ENCODE peak calls at places on chromosomes 13 and 19, in nine cellular contexts. O is PC-3; W is central memory CD8-positive, alpha-beta T cell; V is right cardiac atrium; F is stimulated activated naive CD8-positive, alpha-beta T cell treated with anti-CD3 and anti-CD28 coated beads, Interleukin-15, amount 100 ng/mL, for 72 hours; B is activated T-cell treated with anti-CD3 and anti-CD28 coated beads, Interleukin-2, amount 50 U/mL, for 72 hours; I is T-cell; J is activated CD4-positive, alpha-beta T cell treated with anti-CD3 and anti-CD28 coated beads for 36 hours; C is aorta. K is an unnamed sample.

GRCh38 chr19:33385956-33386355 is 12.4 kb downstream of the CEBPG start:
- ATAC-seq in F (no peak), V (no peak), W (no peak), B (no peak), O (no peak), C (no peak), J (no peak), I (no peak), K (no peak)

GRCh38 chr13:77353980-77354379 is 27.1 kb upstream of the MYCBP2 start:
- ATAC-seq in J (no peak), V (no peak), O (no peak), F (no peak), B (no peak), W (no peak), I (no peak), C (no peak), K (peak; percentile 69)

GRCh38 chr13:82364525-82364924 is 1517.7 kb downstream of the SLITRK1 start:
- ATAC-seq in C (no peak), F (no peak), B (no peak), W (no peak), I (no peak), V (no peak), O (no peak), J (no peak), K (no peak)

GRCh38 chr13:79108914-79109643 is 297.0 kb downstream of the RBM26 start:
- ATAC-seq in I (no peak), C (no peak), F (no peak), W (no peak), O (no peak), J (no peak), B (no peak), V (no peak), K (no peak)

GRCh38 chr19:13557756-13558398 is 51.6 kb upstream of the CACNA1A start:
- ATAC-seq in V (no peak), I (no peak), O (no peak), B (no peak), C (no peak), F (no peak), J (peak; percentile 51), W (no peak), K (no peak)

GRCh38 chr13:109790951-109791605 is 4.7 kb upstream of the IRS2 start:
- ATAC-seq in W (no peak), C (no peak), V (no peak), O (no peak), J (no peak), I (no peak), B (no peak), F (no peak), K (no peak)

GRCh38 chr13:46559272-46559805 is 6.4 kb downstream of the LRCH1 start:
- ATAC-seq in V (no peak), O (peak; percentile 40), I (no peak), C (no peak), J (no peak), B (no peak), W (no peak), F (no peak), K (no peak)

GRCh38 chr19:31725051-31725450 is 375.8 kb upstream of the TSHZ3 start:
- ATAC-seq in O (no peak), F (no peak), V (no peak), W (no peak), I (no peak), J (no peak), B (no peak), C (no peak), K (no peak)

GRCh38 chr19:15368051-15368632 is 11.4 kb downstream of the AKAP8 start:
- ATAC-seq in W (no peak), V (peak; percentile 18), B (no peak), C (no peak), F (no peak), I (no peak), O (no peak), J (no peak), K (no peak)

GRCh38 chr13:20808874-20809273 is 35.1 kb upstream of the EEF1AKMT1 start:
- ATAC-seq in B (no peak), C (no peak), V (no peak), W (no peak), F (no peak), I (no peak), O (no peak), J (no peak), K (no peak)

GRCh38 chr13:44415815-44416214 is 42.2 kb downstream of the SERP2 start:
- ATAC-seq in O (no peak), W (no peak), V (no peak), B (no peak), F (no peak), C (no peak), J (no peak), I (no peak), K (no peak)

GRCh38 chr19:27867981-27868380 is 1345.0 kb downstream of the UQCRFS1 start:
- ATAC-seq in V (no peak), J (no peak), F (no peak), I (no peak), B (no peak), O (no peak), W (no peak), C (no peak), K (no peak)

GRCh38 chr19:11279505-11280236 is 16.3 kb upstream of the TSPAN16 start:
- ATAC-seq in F (peak; percentile 90), B (peak; percentile 82), J (peak; percentile 81), C (no peak), O (no peak), V (no peak), W (peak; percentile 88), I (peak; percentile 94), K (no peak)

GRCh38 chr13:24254151-24254810 is 55.1 kb upstream of the C1QTNF9 start:
- ATAC-seq in J (peak; percentile 61), V (peak; percentile 63), C (no peak), F (peak; percentile 80), O (no peak), W (peak; percentile 63), I (peak; percentile 59), B (peak; percentile 70), K (no peak)

GRCh38 chr19:1872807-1873523 is 9.6 kb upstream of the KLF16 start:
- ATAC-seq in F (no peak), O (no peak), V (no peak), J (no peak), I (no peak), B (no peak), W (no peak), C (no peak), K (no peak)

K was measured in stimulated activated memory B cell treated with anti-CD40 and anti-IgM and Interleukin-4, amounts not matched to agents 10 μg/mL and 1 μg/mL and 100 μg/mL, for 72 hours.